ENCODE peak calls at places on chromosomes 16 and 17, in six cellular contexts. H is uterus; G is hypothalamus; P is EL; C is NCI-H2029 treated with DMSO at 0.1 percent for 48 hours; E is effector memory CD4-positive, alpha-beta T cell. S is an unnamed sample.

GRCh38 chr17:50681260-50682200 is 26.2 kb downstream of the ANKRD40 start:
- DNase-seq in H (peak), G (no peak), P (peak), C (no peak), E (no peak), S (no peak)

GRCh38 chr16:89022051-89022836 is 45.2 kb upstream of the CBFA2T3 start:
- DNase-seq in H (no peak), G (no peak), P (no peak), C (no peak), E (no peak), S (no peak)

GRCh38 chr16:26169451-26169850 is 477.7 kb downstream of the HS3ST4 start:
- DNase-seq in H (no peak), G (no peak), P (no peak), C (no peak), E (no peak), S (no peak)

GRCh38 chr17:80729016-80729415 is 184.4 kb downstream of the RPTOR start:
- DNase-seq in H (no peak), G (no peak), P (no peak), C (no peak), E (no peak), S (no peak)

GRCh38 chr17:15469260-15469659 is 1.8 kb upstream of the CDRT4 start:
- DNase-seq in H (no peak), G (no peak), P (peak), C (no peak), E (no peak), S (no peak)

GRCh38 chr17:73163043-73163442 is 1.8 kb upstream of the SSTR2 start:
- DNase-seq in H (no peak), G (no peak), P (no peak), C (no peak), E (no peak), S (no peak)

GRCh38 chr16:81415757-81416156 is 28.9 kb upstream of the CMIP start:
- DNase-seq in H (no peak), G (no peak), P (no peak), C (no peak), E (no peak), S (no peak)

GRCh38 chr16:84449156-84450140 is 55.0 kb downstream of the MEAK7 start:
- DNase-seq in H (no peak), G (no peak), P (no peak), C (peak), E (no peak), S (peak)

GRCh38 chr17:54891176-54891821 is 9.4 kb upstream of the TOM1L1 start:
- DNase-seq in H (no peak), G (no peak), P (peak), C (peak), E (no peak), S (peak)

GRCh38 chr16:67462279-67462655 is 18.7 kb downstream of the ATP6V0D1 start:
- DNase-seq in H (no peak), G (no peak), P (no peak), C (no peak), E (no peak), S (no peak)

GRCh38 chr16:19935696-19936095 is 51.0 kb upstream of the GPRC5B start:
- DNase-seq in H (no peak), G (no peak), P (no peak), C (no peak), E (no peak), S (no peak)

GRCh38 chr17:59804910-59805381 is 87.8 kb downstream of the TUBD1 start:
- DNase-seq in H (no peak), G (no peak), P (no peak), C (peak), E (no peak), S (no peak)

GRCh38 chr17:57945999-57946797 is 9.0 kb downstream of the CUEDC1 start:
- DNase-seq in H (no peak), G (no peak), P (peak), C (no peak), E (no peak), S (no peak)

GRCh38 chr17:79625706-79626105 is 14.9 kb upstream of the RBFOX3 start:
- DNase-seq in H (peak), G (no peak), P (no peak), C (no peak), E (no peak), S (no peak)